ENCODE peak calls at places on chromosomes 12 and 14, in eight cellular contexts. X is NCI-H1417; N is occipital lobe; R is NB4; G is stimulated activated CD4-positive, alpha-beta T cell treated with anti-CD3 and anti-CD28 coated beads, Interleukin-4, amount 100 ng/mL, for 4 hours; L is heart left ventricle; O is T-helper 2 cell; P is NCI-H345. S is an unnamed sample.
A peak's percentile ranks its signal among the peaks of the same experiment; 100 is the strongest.

GRCh38 chr14:36069535-36069900 is 107.0 kb downstream of the PTCSC3 start:
- DNase-seq in X (peak; percentile 60), N (peak; percentile 12), R (peak; percentile 50), G (peak; percentile 10), L (no peak), O (no peak), P (peak; percentile 53), S (no peak)

GRCh38 chr12:117118838-117119591 is 19.8 kb upstream of the TESC start:
- DNase-seq in X (peak; percentile 45), N (peak; percentile 66), R (no peak), G (no peak), L (no peak), O (no peak), P (no peak), S (no peak)

GRCh38 chr12:9243999-9244649 is 35.9 kb upstream of the PZP start:
- DNase-seq in X (no peak), N (no peak), R (no peak), G (no peak), L (no peak), O (no peak), P (no peak), S (no peak)

GRCh38 chr12:66695130-66695529 is 16.3 kb upstream of the GRIP1 start:
- DNase-seq in X (peak; percentile 35), N (no peak), R (no peak), G (no peak), L (no peak), O (no peak), P (peak; percentile 42), S (no peak)

GRCh38 chr12:50584135-50584534 is 79.3 kb downstream of the DIP2B start:
- DNase-seq in X (no peak), N (no peak), R (no peak), G (no peak), L (no peak), O (no peak), P (no peak), S (no peak)

GRCh38 chr14:22850944-22851790 is 14.8 kb downstream of the MMP14 start:
- DNase-seq in X (no peak), N (peak; percentile 33), R (peak; percentile 95), G (no peak), L (peak; percentile 96), O (no peak), P (no peak), S (no peak)

GRCh38 chr14:90428676-90429075 is 31.8 kb downstream of the CALM1 start:
- DNase-seq in X (no peak), N (no peak), R (peak; percentile 30), G (no peak), L (no peak), O (no peak), P (no peak), S (no peak)

GRCh38 chr14:65224799-65225198 is 122.5 kb upstream of the MAX start:
- DNase-seq in X (no peak), N (peak; percentile 54), R (peak; percentile 40), G (no peak), L (no peak), O (no peak), P (peak; percentile 72), S (no peak)

GRCh38 chr14:101064718-101065117 is 161.2 kb upstream of the RTL1 start:
- DNase-seq in X (no peak), N (no peak), R (no peak), G (no peak), L (no peak), O (no peak), P (no peak), S (no peak)

GRCh38 chr12:11756022-11756421 is 106.5 kb downstream of the ETV6 start:
- DNase-seq in X (no peak), N (no peak), R (no peak), G (no peak), L (peak; percentile 58), O (no peak), P (peak; percentile 15), S (no peak)

GRCh38 chr14:38973083-38973700 is 129.8 kb downstream of the SEC23A start:
- DNase-seq in X (no peak), N (no peak), R (no peak), G (no peak), L (no peak), O (no peak), P (no peak), S (no peak)

GRCh38 chr12:92554316-92554905 is 148.4 kb upstream of the PLEKHG7 start:
- DNase-seq in X (no peak), N (no peak), R (no peak), G (no peak), L (no peak), O (no peak), P (no peak), S (no peak)

GRCh38 chr12:38911611-38912010 is 6.2 kb upstream of the CPNE8 start:
- DNase-seq in X (no peak), N (no peak), R (no peak), G (no peak), L (no peak), O (no peak), P (no peak), S (no peak)

GRCh38 chr12:47938093-47938492 is 25.3 kb upstream of the TMEM106C start:
- DNase-seq in X (no peak), N (no peak), R (peak; percentile 46), G (no peak), L (no peak), O (no peak), P (no peak), S (no peak)

GRCh38 chr14:51507556-51508511 is 143.9 kb upstream of the FRMD6 start:
- DNase-seq in X (peak; percentile 66), N (peak; percentile 31), R (no peak), G (no peak), L (peak; percentile 81), O (no peak), P (peak; percentile 92), S (no peak)

GRCh38 chr12:25806271-25806670 is 152.2 kb upstream of the RASSF8 start:
- DNase-seq in X (no peak), N (no peak), R (peak; percentile 56), G (no peak), L (no peak), O (no peak), P (no peak), S (no peak)

GRCh38 chr12:120183211-120183631 is 11.3 kb downstream of the GCN1 start:
- DNase-seq in X (no peak), N (no peak), R (no peak), G (no peak), L (no peak), O (no peak), P (no peak), S (no peak)

GRCh38 chr12:645563-646071 is 17.6 kb downstream of the NINJ2 start:
- DNase-seq in X (no peak), N (peak; percentile 51), R (peak; percentile 62), G (no peak), L (peak; percentile 80), O (no peak), P (no peak), S (no peak)

GRCh38 chr12:41018010-41018409 is 170.1 kb upstream of the PDZRN4 start:
- DNase-seq in X (no peak), N (no peak), R (no peak), G (no peak), L (no peak), O (no peak), P (no peak), S (no peak)

GRCh38 chr14:64724578-64724930 is 20.3 kb downstream of the PLEKHG3 start:
- DNase-seq in X (no peak), N (no peak), R (no peak), G (no peak), L (no peak), O (no peak), P (no peak), S (no peak)

GRCh38 chr12:106345739-106346138 is 11.8 kb upstream of the POLR3B start:
- DNase-seq in X (peak; percentile 32), N (no peak), R (peak; percentile 62), G (no peak), L (peak; percentile 37), O (no peak), P (peak; percentile 6), S (no peak)

GRCh38 chr12:54147186-54147585 is 41.6 kb downstream of the SMUG1 start:
- DNase-seq in X (no peak), N (no peak), R (peak; percentile 22), G (no peak), L (no peak), O (no peak), P (no peak), S (no peak)

GRCh38 chr12:31322651-31323248 is 3.2 kb downstream of the SINHCAF start:
- DNase-seq in X (peak; percentile 32), N (no peak), R (peak; percentile 59), G (no peak), L (no peak), O (no peak), P (no peak), S (no peak)

GRCh38 chr12:48815281-48816110 is 2.8 kb upstream of the CACNB3 start:
- DNase-seq in X (peak; percentile 94), N (peak; percentile 72), R (peak; percentile 89), G (peak; percentile 26), L (peak; percentile 79), O (no peak), P (peak; percentile 46), S (no peak)

GRCh38 chr12:72901685-72902084 is 629.5 kb downstream of the TRHDE start:
- DNase-seq in X (no peak), N (no peak), R (no peak), G (no peak), L (no peak), O (no peak), P (no peak), S (no peak)

GRCh38 chr12:17810399-17810798 is 279.6 kb downstream of the RERGL start:
- DNase-seq in X (no peak), N (no peak), R (no peak), G (no peak), L (no peak), O (no peak), P (no peak), S (no peak)

GRCh38 chr12:13154027-13154538 is 42.4 kb upstream of the EMP1 start:
- DNase-seq in X (no peak), N (no peak), R (peak; percentile 22), G (no peak), L (no peak), O (no peak), P (no peak), S (no peak)

GRCh38 chr14:104142136-104143041 is 4.0 kb downstream of the KIF26A start:
- DNase-seq in X (no peak), N (no peak), R (no peak), G (no peak), L (no peak), O (no peak), P (no peak), S (no peak)

GRCh38 chr14:30779210-30779609 is 95.1 kb upstream of the COCH start:
- DNase-seq in X (no peak), N (no peak), R (no peak), G (no peak), L (no peak), O (no peak), P (no peak), S (no peak)

GRCh38 chr14:95386536-95386935 is 66.8 kb upstream of the CLMN start:
- DNase-seq in X (no peak), N (no peak), R (no peak), G (no peak), L (no peak), O (no peak), P (no peak), S (no peak)